ENCODE peak calls at places on chromosomes 3 and 15, in nine cellular contexts. I, Z, B, O, S, A, G, X and E are unnamed samples.

GRCh38 chr15:90885432-90886290 is 1.4 kb downstream of the FES start:
- DNase-seq in S (peak), X (peak), G (peak), I (peak), Z (peak), O (no peak), A (peak), B (peak), E (peak)

GRCh38 chr15:87828608-87829007 is 427.9 kb downstream of the NTRK3 start:
- DNase-seq in X (no peak), B (no peak), S (no peak), O (no peak), I (no peak), A (no peak), Z (no peak), G (no peak), E (no peak)

GRCh38 chr3:17639765-17640164 is 102.7 kb downstream of the TBC1D5 start:
- DNase-seq in I (no peak), S (no peak), O (peak), Z (no peak), G (peak), B (no peak), A (no peak), X (no peak), E (no peak)

GRCh38 chr15:95440712-95441111 is 889.8 kb upstream of the NR2F2 start:
- DNase-seq in G (no peak), Z (no peak), S (no peak), A (no peak), B (no peak), O (no peak), X (no peak), I (no peak), E (no peak)

GRCh38 chr3:96007650-96008195 is 806.7 kb upstream of the EPHA6 start:
- DNase-seq in S (no peak), G (no peak), B (no peak), A (no peak), X (no peak), I (no peak), Z (no peak), O (no peak), E (no peak)

GRCh38 chr3:71461749-71462483 is 121.6 kb downstream of the FOXP1 start:
- DNase-seq in B (no peak), S (no peak), I (no peak), Z (no peak), O (no peak), X (no peak), G (no peak), A (no peak), E (no peak)

GRCh38 chr15:71325461-71325860 is 210.2 kb downstream of the THSD4 start:
- DNase-seq in B (no peak), O (no peak), G (no peak), X (no peak), I (no peak), A (no peak), S (no peak), Z (no peak), E (no peak)

GRCh38 chr3:141328286-141329166 is 39.8 kb upstream of the ZBTB38 start:
- DNase-seq in Z (no peak), I (no peak), X (no peak), A (no peak), G (no peak), S (no peak), O (no peak), B (no peak), E (no peak)

GRCh38 chr3:114409291-114409690 is 115.5 kb downstream of the TIGIT start:
- DNase-seq in S (no peak), I (no peak), B (no peak), O (no peak), Z (no peak), X (no peak), A (no peak), G (peak), E (no peak)

GRCh38 chr3:133853063-133853924 is 42.4 kb downstream of the RAB6B start:
- DNase-seq in I (no peak), A (no peak), O (no peak), B (no peak), S (no peak), X (no peak), G (no peak), Z (no peak), E (no peak)

GRCh38 chr3:37595784-37596180 is 265.9 kb upstream of the CTDSPL start:
- DNase-seq in G (no peak), O (no peak), X (no peak), A (no peak), B (no peak), Z (no peak), S (no peak), I (no peak), E (no peak)

GRCh38 chr15:100595964-100596363 is 6.0 kb downstream of the LINS1 start:
- DNase-seq in G (no peak), I (peak), X (no peak), S (no peak), Z (no peak), A (no peak), B (no peak), O (no peak), E (no peak)